ENCODE peak calls at places on chromosome X, in six cellular contexts. K is mucosa of descending colon, R is Caco-2, T is tibial artery, W is breast epithelium, S is neural progenitor cell. N is an unnamed sample.

GRCh38 chrX:809081-809480 is 178.5 kb downstream of the SHOX start:
- DNase-seq in R (no peak), T (no peak), W (no peak), K (no peak), S (no peak), N (no peak)

GRCh38 chrX:103396186-103396585 is 19.8 kb downstream of the BEX3 start:
- DNase-seq in K (no peak), T (no peak), S (no peak), R (no peak), W (no peak), N (no peak)

GRCh38 chrX:4572652-4573051 is 859.2 kb upstream of the PRKX start:
- DNase-seq in T (no peak), K (no peak), R (no peak), S (peak; percentile 63), W (no peak), N (no peak)

GRCh38 chrX:39519213-39519544 is 578.6 kb downstream of the BCOR start:
- DNase-seq in R (no peak), K (no peak), S (no peak), W (no peak), T (no peak), N (no peak)

GRCh38 chrX:100946521-100946920 is 17.8 kb upstream of the XKRX start:
- DNase-seq in S (no peak), R (no peak), T (no peak), K (no peak), W (no peak), N (no peak)

GRCh38 chrX:40173662-40174593 is 76.2 kb upstream of the BCOR start:
- DNase-seq in R (peak; percentile 78), W (no peak), S (peak; percentile 50), K (peak; percentile 55), T (peak; percentile 63), N (peak; percentile 65)

GRCh38 chrX:134396174-134396573 is 63.8 kb upstream of the HPRT1 start:
- DNase-seq in W (no peak), R (no peak), S (peak; percentile 2), K (no peak), T (no peak), N (no peak)

GRCh38 chrX:41664307-41665299 is 24.2 kb upstream of the GPR34 start:
- DNase-seq in K (no peak), T (no peak), W (no peak), S (no peak), R (no peak), N (no peak)

GRCh38 chrX:153513265-153513664 is 4.2 kb upstream of the ATP2B3 start:
- DNase-seq in T (no peak), W (no peak), K (no peak), S (no peak), R (no peak), N (no peak)

GRCh38 chrX:5726246-5726645 is 502.4 kb downstream of the NLGN4X start:
- DNase-seq in W (no peak), R (no peak), K (no peak), S (no peak), T (no peak), N (no peak)

GRCh38 chrX:33272986-33273385 is 61.6 kb upstream of the DMD start:
- DNase-seq in K (no peak), T (no peak), S (no peak), W (no peak), R (no peak), N (no peak)

GRCh38 chrX:74286950-74287349 is 17.0 kb upstream of the ZCCHC13 start:
- DNase-seq in S (no peak), T (no peak), R (no peak), W (no peak), K (no peak), N (no peak)

GRCh38 chrX:53379747-53380146 is 42.7 kb downstream of the SMC1A start:
- DNase-seq in W (no peak), R (no peak), S (no peak), K (no peak), T (no peak), N (no peak)

GRCh38 chrX:40104649-40105015 is 6.9 kb upstream of the BCOR start:
- DNase-seq in W (no peak), K (no peak), R (no peak), S (peak; percentile 53), T (peak; percentile 90), N (peak; percentile 53)

GRCh38 chrX:71618303-71618721 is at the start of gene CXCR3:
- DNase-seq in W (no peak), S (no peak), T (no peak), K (peak; percentile 35), R (no peak), N (peak; percentile 61)

GRCh38 chrX:68571292-68572256 is 72.7 kb downstream of the YIPF6 start:
- DNase-seq in R (no peak), T (no peak), K (no peak), S (no peak), W (no peak), N (no peak)

GRCh38 chrX:18931972-18932371 is 51.9 kb downstream of the PHKA2 start:
- DNase-seq in W (no peak), K (no peak), T (no peak), S (peak; percentile 70), R (no peak), N (no peak)

GRCh38 chrX:54030329-54030728 is 13.9 kb downstream of the PHF8 start:
- DNase-seq in T (no peak), W (no peak), R (no peak), S (no peak), K (no peak), N (no peak)

GRCh38 chrX:75603833-75604232 is 81.0 kb upstream of the ZDHHC15 start:
- DNase-seq in W (no peak), T (no peak), S (peak; percentile 33), R (no peak), K (no peak), N (no peak)

GRCh38 chrX:70998402-70999027 is 67.6 kb upstream of the SLC7A3 start:
- DNase-seq in T (no peak), S (peak; percentile 69), W (peak; percentile 70), K (no peak), R (peak; percentile 45), N (no peak)

GRCh38 chrX:154021131-154021611 is 1.5 kb upstream of the IRAK1 start:
- DNase-seq in K (no peak), S (no peak), T (no peak), W (no peak), R (no peak), N (no peak)

GRCh38 chrX:130415201-130415600 is 13.4 kb downstream of the RBMX2 start:
- DNase-seq in S (no peak), R (no peak), W (no peak), T (no peak), K (no peak), N (no peak)

GRCh38 chrX:46444011-46444410 is 101.2 kb downstream of the ZNF674 start:
- DNase-seq in T (no peak), R (peak; percentile 33), S (no peak), W (no peak), K (no peak), N (no peak)

GRCh38 chrX:15107367-15107988 is 162.4 kb downstream of the ASB9 start:
- DNase-seq in K (no peak), S (no peak), T (no peak), R (no peak), W (no peak), N (no peak)

GRCh38 chrX:40579880-40580536 is 762 bp upstream of the ATP6AP2 start:
- DNase-seq in W (no peak), K (no peak), S (no peak), R (no peak), T (no peak), N (no peak)

GRCh38 chrX:18348047-18348446 is 6.4 kb downstream of the SCML2 start:
- DNase-seq in W (no peak), R (no peak), S (no peak), T (no peak), K (no peak), N (no peak)

GRCh38 chrX:102345916-102346315 is 93.9 kb downstream of the NXF2B start:
- DNase-seq in T (peak; percentile 67), W (peak; percentile 21), R (peak; percentile 36), K (peak; percentile 33), S (peak; percentile 63), N (no peak)

GRCh38 chrX:35339796-35340195 is 397.2 kb downstream of the FAM47B start:
- DNase-seq in T (no peak), K (no peak), R (no peak), W (no peak), S (no peak), N (no peak)

GRCh38 chrX:6813836-6814370 is 279.0 kb upstream of the VCX3A start:
- DNase-seq in K (no peak), R (no peak), T (no peak), S (peak; percentile 52), W (no peak), N (no peak)

GRCh38 chrX:24317567-24317966 is 3.7 kb upstream of the SUPT20HL2 start:
- DNase-seq in T (no peak), K (no peak), R (no peak), S (no peak), W (no peak), N (no peak)

GRCh38 chrX:2652106-2652505 is 39.0 kb upstream of the CD99 start:
- DNase-seq in W (no peak), K (no peak), R (no peak), S (peak; percentile 16), T (no peak), N (no peak)
- TF ChIP-seq CTCF in W (no peak), K (no peak), R (peak; percentile 30), S (peak; percentile 43), T (no peak), N (no peak)

GRCh38 chrX:78540171-78540570 is 119.0 kb downstream of the RTL3 start:
- DNase-seq in T (no peak), R (no peak), S (no peak), K (no peak), W (no peak), N (no peak)
- H3K9me3 ChIP-seq in T (peaks cover 10% of the 10 kb centered on the region), R (no peaks in the 10 kb centered on the region), S (peaks cover 14% of the 10 kb centered on the region), K (peaks cover 3% of the 10 kb centered on the region), W (no peaks in the 10 kb centered on the region), N (peaks cover 6% of the 10 kb centered on the region)

DNA sequence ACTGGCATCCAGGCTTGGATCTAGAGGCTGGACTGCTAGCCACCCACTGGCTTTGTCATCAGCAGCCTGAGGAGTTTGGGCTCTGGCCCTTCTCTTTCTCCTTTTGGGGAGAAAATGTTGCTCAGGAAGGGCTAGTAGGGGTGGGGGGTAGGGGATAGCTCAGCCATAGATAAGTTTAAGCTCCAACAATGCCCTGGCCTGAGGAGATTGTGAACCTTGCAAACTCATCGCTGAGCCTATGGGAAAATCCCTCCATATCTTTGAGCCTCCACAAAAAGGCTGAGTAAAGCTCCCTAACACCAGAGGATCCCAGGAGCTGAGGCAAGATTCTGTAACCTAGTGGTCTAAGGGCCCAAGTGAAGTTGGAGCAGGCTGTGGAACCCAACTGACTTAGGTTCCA is 8.8 kb downstream of the OTUD5 start:
- DNase-seq in K (no peak), R (no peak), T (no peak), W (no peak), S (no peak), N (no peak)
- H3K4me3 ChIP-seq in K (no peak overlapping the region), R (no peak overlapping the region), T (no peak overlapping the region), W (no peak overlapping the region), S (no peak overlapping the region), N (no peak overlapping the region)

DNA sequence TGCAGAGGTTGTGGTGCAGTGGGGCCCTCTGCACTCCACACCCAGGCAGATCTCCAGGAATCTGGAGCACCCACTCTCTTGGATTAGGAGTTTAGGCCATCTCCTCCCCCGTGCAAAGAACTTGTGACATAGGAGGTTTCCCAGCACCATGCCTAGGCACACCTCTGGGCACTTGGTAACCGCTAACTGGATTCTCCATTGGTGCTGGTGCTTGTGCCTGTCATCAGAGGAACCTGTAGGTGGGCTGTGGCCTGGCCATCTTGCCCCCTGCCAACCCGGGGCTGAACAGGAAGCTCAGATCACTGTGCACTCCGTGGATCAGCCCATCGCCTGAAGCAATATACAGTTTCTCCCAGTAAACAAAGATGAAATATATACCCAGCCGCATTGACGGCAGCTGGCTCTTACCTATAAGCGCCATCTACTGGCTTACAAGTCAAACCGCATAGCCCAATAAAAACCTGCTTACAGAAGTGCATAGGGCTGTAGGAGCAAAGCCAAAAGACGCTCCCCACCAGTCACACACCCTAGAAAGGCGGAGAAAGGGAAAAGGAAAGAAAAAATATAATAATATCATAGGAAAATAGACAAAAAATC is 19.1 kb upstream of the TEX13B start:
- DNase-seq in T (no peak), K (no peak), R (peak; percentile 35), S (peak; percentile 50), W (no peak), N (no peak)
- TF ChIP-seq CTCF in T (no peak), K (peak; percentile 17), R (peak; percentile 38), S (peak; percentile 57), W (no peak), N (no peak)